ENCODE peak calls at places on chromosomes 4 and X, in ten cellular contexts. Y, E, C, Q, F, S, A, L, V and G are unnamed samples.

GRCh38 chrX:107626481-107626880 is 1.8 kb upstream of the PRPS1 start:
- DNase-seq in Y (no peak), E (no peak), C (no peak), Q (no peak), F (no peak), S (peak; percentile 25), A (no peak), L (no peak), V (no peak), G (no peak)

GRCh38 chr4:133865606-133866327 is 335.8 kb downstream of the PABPC4L start:
- DNase-seq in Y (peak; percentile 91), E (no peak), C (no peak), Q (peak; percentile 97), F (peak; percentile 96), S (no peak), A (no peak), L (no peak), V (peak; percentile 84), G (no peak)

GRCh38 chrX:121802881-121803412 is 755.5 kb downstream of the GLUD2 start:
- DNase-seq in Y (no peak), E (no peak), C (no peak), Q (no peak), F (no peak), S (no peak), A (no peak), L (no peak), V (no peak), G (no peak)

GRCh38 chrX:69137371-69137881 is 27.8 kb downstream of the PJA1 start:
- DNase-seq in Y (no peak), E (no peak), C (peak; percentile 20), Q (peak; percentile 63), F (peak; percentile 75), S (peak; percentile 55), A (no peak), L (no peak), V (no peak), G (peak; percentile 26)

GRCh38 chr4:106601519-106601918 is 232.9 kb upstream of the GIMD1 start:
- DNase-seq in Y (no peak), E (no peak), C (no peak), Q (no peak), F (no peak), S (no peak), A (no peak), L (no peak), V (no peak), G (no peak)

GRCh38 chr4:72604324-72604723 is 35.3 kb upstream of the ADAMTS3 start:
- DNase-seq in Y (no peak), E (no peak), C (no peak), Q (peak; percentile 22), F (peak; percentile 85), S (no peak), A (no peak), L (no peak), V (peak; percentile 79), G (no peak)

GRCh38 chr4:25180524-25181131 is 20.4 kb upstream of the SEPSECS start:
- DNase-seq in Y (no peak), E (peak; percentile 30), C (peak; percentile 21), Q (peak; percentile 41), F (peak; percentile 67), S (peak; percentile 47), A (peak; percentile 24), L (peak; percentile 39), V (peak; percentile 67), G (no peak)

GRCh38 chr4:68326146-68326545 is 23.7 kb downstream of the YTHDC1 start:
- DNase-seq in Y (no peak), E (no peak), C (no peak), Q (no peak), F (no peak), S (no peak), A (no peak), L (no peak), V (no peak), G (no peak)

GRCh38 chrX:24149346-24150050 is at the start of gene ZFX:
- DNase-seq in Y (no peak), E (peak; percentile 58), C (peak; percentile 64), Q (peak; percentile 74), F (peak; percentile 57), S (peak; percentile 30), A (peak; percentile 76), L (peak; percentile 77), V (peak; percentile 65), G (no peak)

GRCh38 chr4:188146618-188147017 is 7.4 kb downstream of the TRIML1 start:
- DNase-seq in Y (no peak), E (no peak), C (no peak), Q (no peak), F (no peak), S (no peak), A (no peak), L (no peak), V (no peak), G (peak; percentile 22)

GRCh38 chr4:188143731-188144130 is 4.5 kb downstream of the TRIML1 start:
- DNase-seq in Y (no peak), E (no peak), C (peak; percentile 4), Q (no peak), F (no peak), S (no peak), A (no peak), L (no peak), V (no peak), G (peak; percentile 51)

GRCh38 chr4:188147176-188147575 is 7.9 kb downstream of the TRIML1 start:
- DNase-seq in Y (no peak), E (no peak), C (no peak), Q (no peak), F (no peak), S (no peak), A (no peak), L (no peak), V (no peak), G (peak; percentile 60)

GRCh38 chr4:188145626-188146025 is 6.4 kb downstream of the TRIML1 start:
- DNase-seq in Y (no peak), E (no peak), C (no peak), Q (peak; percentile 9), F (peak; percentile 70), S (no peak), A (no peak), L (no peak), V (no peak), G (peak; percentile 13)

GRCh38 chr4:188147776-188148175 is 8.5 kb downstream of the TRIML1 start:
- DNase-seq in Y (no peak), E (no peak), C (no peak), Q (no peak), F (no peak), S (no peak), A (no peak), L (no peak), V (no peak), G (no peak)
- TF ChIP-seq CTCF in Y (no peak), E (no peak), C (no peak), Q (no peak), F (no peak), S (no peak), A (no peak), L (no peak), V (no peak), G (no peak)

GRCh38 chrX:150405576-150405975 is 42.5 kb downstream of the MAMLD1 start:
- DNase-seq in Y (no peak), E (no peak), C (no peak), Q (no peak), F (no peak), S (no peak), A (no peak), L (no peak), V (no peak), G (no peak)
- TF ChIP-seq CTCF in Y (peak; percentile 7), E (no peak), C (peak; percentile 7), Q (peak; percentile 27), F (no peak), S (no peak), A (no peak), L (no peak), V (no peak), G (no peak)

DNA sequence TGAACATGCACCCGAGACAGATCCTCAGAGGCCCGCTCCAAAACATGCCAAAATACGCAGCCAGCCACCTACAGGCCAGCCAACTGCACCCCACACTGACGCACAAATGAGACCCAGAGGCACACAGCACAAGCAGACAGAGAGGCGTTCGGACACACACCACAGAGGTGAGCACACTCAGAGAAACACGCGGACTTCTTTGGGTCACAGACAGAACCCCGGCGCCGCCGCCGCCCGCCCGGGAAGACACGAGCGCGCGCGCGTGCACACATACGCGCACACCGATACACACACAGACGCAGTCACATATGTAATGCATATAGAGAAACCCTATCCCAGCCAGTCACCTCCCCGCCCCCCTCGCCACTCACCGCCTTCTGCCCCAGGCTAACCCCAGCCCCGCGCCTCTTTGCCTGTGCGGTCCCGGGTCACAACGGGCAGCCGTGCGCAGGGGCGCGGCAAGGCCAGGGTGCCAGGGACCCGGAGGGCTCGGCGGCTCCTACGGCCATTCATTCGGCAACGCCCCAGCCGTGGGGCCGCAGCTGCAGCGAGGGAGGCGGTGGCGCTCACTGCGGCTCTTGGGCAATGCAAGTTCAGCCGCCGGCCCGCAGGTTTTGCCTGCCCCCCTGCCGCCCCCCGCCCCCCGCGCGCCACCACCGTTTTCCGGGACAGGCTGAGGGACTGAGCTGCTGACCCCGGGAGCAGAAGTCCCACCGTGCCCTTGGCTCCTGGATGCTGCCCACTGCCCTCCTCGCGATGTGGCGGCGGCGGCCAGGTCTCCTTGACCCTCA is 532 bp downstream of the SEPTIN6 start:
- DNase-seq in Y (no peak), E (peak; percentile 43), C (peak; percentile 57), Q (peak; percentile 20), F (peak; percentile 64), S (peak; percentile 27), A (peak; percentile 58), L (peak; percentile 44), V (peak; percentile 36), G (no peak)
- TF ChIP-seq CTCF in Y (peak; percentile 15), E (peak; percentile 18), C (no peak), Q (no peak), F (no peak), S (no peak), A (no peak), L (no peak), V (peak; percentile 18), G (peak; percentile 25)

GRCh38 chrX:112734250-112734649 is 54.5 kb upstream of the LHFPL1 start:
- DNase-seq in Y (no peak), E (no peak), C (no peak), Q (no peak), F (peak; percentile 4), S (peak; percentile 13), A (no peak), L (no peak), V (no peak), G (no peak)

GRCh38 chrX:112736310-112736709 is 56.6 kb upstream of the LHFPL1 start:
- DNase-seq in Y (no peak), E (no peak), C (no peak), Q (no peak), F (no peak), S (no peak), A (no peak), L (no peak), V (no peak), G (no peak)

GRCh38 chrX:112735147-112735546 is 55.4 kb upstream of the LHFPL1 start:
- DNase-seq in Y (no peak), E (no peak), C (no peak), Q (no peak), F (no peak), S (no peak), A (no peak), L (no peak), V (no peak), G (no peak)

GRCh38 chrX:112731793-112732192 is 52.1 kb upstream of the LHFPL1 start:
- DNase-seq in Y (no peak), E (no peak), C (no peak), Q (peak; percentile 5), F (peak; percentile 10), S (no peak), A (no peak), L (no peak), V (no peak), G (no peak)
- TF ChIP-seq CTCF in Y (peak; percentile 31), E (no peak), C (peak; percentile 27), Q (peak; percentile 30), F (peak; percentile 38), S (no peak), A (no peak), L (no peak), V (no peak), G (peak; percentile 82)